ENCODE peak calls at places on chromosomes 6 and 20, in nine cellular contexts. P is NCI-H1417 treated with DMSO at 0.1 percent for 48 hours; U is left ventricle myocardium superior; B is GM04504; Q is activated naive CD4-positive, alpha-beta T cell; V is ELR; M is HT-29; H is T-helper 2 cell; Z is adrenal gland. O is an unnamed sample.

GRCh38 chr6:96066376-96066775 is 50.6 kb downstream of the FUT9 start:
- DNase-seq in P (no peak), U (no peak), B (no peak), Q (no peak), V (no peak), M (no peak), H (no peak), Z (no peak), O (no peak)

GRCh38 chr6:165383323-165383722 is 73.9 kb upstream of the C6orf118 start:
- DNase-seq in P (no peak), U (no peak), B (no peak), Q (no peak), V (no peak), M (no peak), H (no peak), Z (no peak), O (no peak)

GRCh38 chr6:88761237-88762031 is 202.0 kb downstream of the RNGTT start:
- DNase-seq in P (no peak), U (no peak), B (no peak), Q (no peak), V (peak; percentile 31), M (no peak), H (no peak), Z (no peak), O (no peak)

GRCh38 chr6:64083261-64083660 is 447.7 kb downstream of the PHF3 start:
- DNase-seq in P (no peak), U (no peak), B (no peak), Q (no peak), V (no peak), M (no peak), H (no peak), Z (no peak), O (no peak)

GRCh38 chr6:108587258-108588059 is 26.7 kb downstream of the FOXO3 start:
- DNase-seq in P (no peak), U (no peak), B (no peak), Q (no peak), V (peak; percentile 87), M (no peak), H (no peak), Z (no peak), O (no peak)

GRCh38 chr20:17875106-17875980 is 93.3 kb downstream of the SNX5 start:
- DNase-seq in P (no peak), U (peak; percentile 66), B (no peak), Q (no peak), V (no peak), M (peak; percentile 82), H (no peak), Z (peak; percentile 95), O (no peak)

GRCh38 chr6:118980063-118980462 is 45.1 kb upstream of the MCM9 start:
- DNase-seq in P (no peak), U (peak; percentile 33), B (no peak), Q (no peak), V (peak; percentile 8), M (no peak), H (no peak), Z (peak; percentile 40), O (no peak)

GRCh38 chr6:32763417-32763816 is at the start of gene HLA-DQB2:
- DNase-seq in P (no peak), U (no peak), B (no peak), Q (no peak), V (no peak), M (no peak), H (no peak), Z (no peak), O (no peak)

GRCh38 chr6:81981812-81982211 is 229.3 kb upstream of the TENT5A start:
- DNase-seq in P (no peak), U (no peak), B (no peak), Q (no peak), V (peak; percentile 92), M (no peak), H (no peak), Z (no peak), O (no peak)

GRCh38 chr6:135624402-135625297 is 127.1 kb upstream of the AHI1 start:
- DNase-seq in P (no peak), U (no peak), B (no peak), Q (no peak), V (no peak), M (no peak), H (no peak), Z (no peak), O (no peak)

GRCh38 chr6:181049-181654 is 111.1 kb upstream of the DUSP22 start:
- DNase-seq in P (no peak), U (no peak), B (no peak), Q (no peak), V (no peak), M (no peak), H (no peak), Z (no peak), O (no peak)

GRCh38 chr20:38112943-38113294 is 52.2 kb downstream of the TGM2 start:
- DNase-seq in P (no peak), U (no peak), B (no peak), Q (no peak), V (no peak), M (no peak), H (no peak), Z (no peak), O (no peak)

GRCh38 chr6:70336976-70337375 is 34.1 kb upstream of the COL9A1 start:
- DNase-seq in P (no peak), U (no peak), B (no peak), Q (no peak), V (no peak), M (no peak), H (no peak), Z (no peak), O (no peak)

GRCh38 chr20:59933849-59934585 is 580 bp upstream of the SYCP2 start:
- DNase-seq in P (no peak), U (peak; percentile 92), B (peak; percentile 52), Q (peak; percentile 46), V (peak; percentile 76), M (no peak), H (peak; percentile 65), Z (peak; percentile 76), O (peak; percentile 72)

GRCh38 chr6:39937686-39938333 is 3.5 kb upstream of the MOCS1 start:
- DNase-seq in P (no peak), U (no peak), B (no peak), Q (no peak), V (no peak), M (no peak), H (no peak), Z (no peak), O (no peak)

GRCh38 chr6:138821519-138821918 is 25.6 kb downstream of the ECT2L start:
- DNase-seq in P (no peak), U (no peak), B (no peak), Q (no peak), V (no peak), M (no peak), H (no peak), Z (no peak), O (no peak)

GRCh38 chr6:127279815-127280214 is 13.2 kb downstream of the RNF146 start:
- DNase-seq in P (no peak), U (no peak), B (no peak), Q (no peak), V (no peak), M (no peak), H (no peak), Z (no peak), O (no peak)

GRCh38 chr6:169224185-169224695 is 29.4 kb downstream of the THBS2 start:
- DNase-seq in P (no peak), U (peak; percentile 49), B (no peak), Q (no peak), V (peak; percentile 28), M (no peak), H (no peak), Z (peak; percentile 89), O (no peak)

GRCh38 chr20:24802286-24802820 is 146.7 kb upstream of the CST7 start:
- DNase-seq in P (no peak), U (no peak), B (no peak), Q (no peak), V (no peak), M (no peak), H (no peak), Z (no peak), O (no peak)

GRCh38 chr6:25042599-25042936 is 106.8 kb upstream of the RIPOR2 start:
- DNase-seq in P (no peak), U (no peak), B (no peak), Q (no peak), V (no peak), M (no peak), H (no peak), Z (no peak), O (no peak)

GRCh38 chr6:11750682-11751081 is 27.9 kb downstream of the ADTRP start:
- DNase-seq in P (no peak), U (no peak), B (no peak), Q (no peak), V (no peak), M (no peak), H (no peak), Z (no peak), O (no peak)

GRCh38 chr20:50433001-50433400 is 77.2 kb upstream of the PTPN1 start:
- DNase-seq in P (no peak), U (no peak), B (no peak), Q (no peak), V (no peak), M (no peak), H (no peak), Z (no peak), O (no peak)

GRCh38 chr20:36866164-36866563 is 9.8 kb upstream of the TLDC2 start:
- DNase-seq in P (no peak), U (no peak), B (no peak), Q (no peak), V (no peak), M (no peak), H (no peak), Z (no peak), O (no peak)

GRCh38 chr20:32681175-32682084 is 7.7 kb upstream of the C20orf203 start:
- DNase-seq in P (peak; percentile 12), U (no peak), B (no peak), Q (no peak), V (peak; percentile 47), M (peak; percentile 34), H (no peak), Z (peak; percentile 28), O (no peak)

GRCh38 chr20:59022754-59023153 is 3.5 kb downstream of the TUBB1 start:
- DNase-seq in P (no peak), U (no peak), B (no peak), Q (no peak), V (no peak), M (no peak), H (no peak), Z (no peak), O (no peak)

GRCh38 chr20:4810446-4811019 is 88.8 kb downstream of the PRND start:
- DNase-seq in P (no peak), U (no peak), B (no peak), Q (no peak), V (no peak), M (no peak), H (no peak), Z (no peak), O (no peak)

GRCh38 chr20:5886788-5887187 is 63.5 kb downstream of the TRMT6 start:
- DNase-seq in P (no peak), U (peak; percentile 57), B (no peak), Q (no peak), V (no peak), M (no peak), H (no peak), Z (peak; percentile 65), O (peak; percentile 37)

GRCh38 chr6:147322299-147323162 is 118.3 kb downstream of the STXBP5 start:
- DNase-seq in P (no peak), U (no peak), B (peak; percentile 35), Q (no peak), V (peak; percentile 35), M (no peak), H (no peak), Z (no peak), O (no peak)

GRCh38 chr20:24612799-24613775 is 143.7 kb downstream of the SYNDIG1 start:
- DNase-seq in P (no peak), U (peak; percentile 58), B (no peak), Q (no peak), V (no peak), M (no peak), H (no peak), Z (no peak), O (no peak)

GRCh38 chr6:153028963-153029362 is 26.5 kb upstream of the MTRF1L start:
- DNase-seq in P (no peak), U (no peak), B (no peak), Q (no peak), V (no peak), M (no peak), H (no peak), Z (no peak), O (no peak)

GRCh38 chr20:5316188-5317158 is at the start of gene PROKR2:
- DNase-seq in P (no peak), U (no peak), B (no peak), Q (no peak), V (peak; percentile 9), M (no peak), H (no peak), Z (no peak), O (no peak)

O was measured in NCI-H2107.